ENCODE peak calls at places on chromosomes 2 and 18, in nine cellular contexts. A, S, P, X, K, C, I, T and N are unnamed samples.

GRCh38 chr2:96549967-96550786 is 13.6 kb downstream of the ARID5A start:
- DNase-seq in A (peak), S (no peak), P (peak), X (peak), K (no peak), C (no peak), I (no peak), T (no peak), N (peak)

GRCh38 chr2:205712983-205713531 is 30.8 kb downstream of the NRP2 start:
- DNase-seq in A (peak), S (no peak), P (no peak), X (no peak), K (no peak), C (no peak), I (no peak), T (no peak), N (no peak)

GRCh38 chr18:57649536-57650495 is 28.2 kb upstream of the NARS1 start:
- DNase-seq in A (no peak), S (no peak), P (no peak), X (no peak), K (no peak), C (no peak), I (no peak), T (no peak), N (no peak)

GRCh38 chr2:196096982-196097745 is 28.5 kb upstream of the DNAH7 start:
- DNase-seq in A (no peak), S (no peak), P (no peak), X (no peak), K (no peak), C (no peak), I (no peak), T (no peak), N (no peak)

GRCh38 chr2:238013806-238014205 is 47.0 kb downstream of the UBE2F start:
- DNase-seq in A (no peak), S (no peak), P (no peak), X (no peak), K (no peak), C (no peak), I (no peak), T (no peak), N (no peak)

GRCh38 chr2:178517496-178517895 is 37.2 kb downstream of the PLEKHA3 start:
- DNase-seq in A (no peak), S (no peak), P (no peak), X (no peak), K (no peak), C (no peak), I (no peak), T (no peak), N (no peak)

GRCh38 chr2:86788881-86789686 is 1.6 kb downstream of the CD8A start:
- DNase-seq in A (peak), S (no peak), P (peak), X (no peak), K (no peak), C (no peak), I (no peak), T (no peak), N (no peak)

GRCh38 chr2:144592500-144593256 is 72.8 kb upstream of the ZEB2 start:
- DNase-seq in A (no peak), S (no peak), P (no peak), X (no peak), K (no peak), C (no peak), I (no peak), T (no peak), N (no peak)

GRCh38 chr2:6880200-6880733 is 2.7 kb downstream of the RSAD2 start:
- DNase-seq in A (no peak), S (no peak), P (no peak), X (no peak), K (no peak), C (no peak), I (no peak), T (no peak), N (no peak)

GRCh38 chr2:68190991-68191731 is 33.5 kb downstream of the PNO1 start:
- DNase-seq in A (no peak), S (no peak), P (no peak), X (no peak), K (no peak), C (no peak), I (no peak), T (no peak), N (no peak)

GRCh38 chr18:63454497-63454896 is 22.3 kb upstream of the SERPINB5 start:
- DNase-seq in A (no peak), S (no peak), P (no peak), X (no peak), K (no peak), C (peak), I (no peak), T (no peak), N (no peak)

GRCh38 chr2:237452846-237453245 is 34.2 kb upstream of the MLPH start:
- DNase-seq in A (no peak), S (no peak), P (no peak), X (no peak), K (no peak), C (no peak), I (no peak), T (no peak), N (no peak)

GRCh38 chr18:10140928-10141327 is 227.1 kb downstream of the VAPA start:
- DNase-seq in A (no peak), S (no peak), P (no peak), X (no peak), K (no peak), C (no peak), I (no peak), T (no peak), N (no peak)